ENCODE peak calls at places on chromosomes 7 and 10, in seven cellular contexts. L is GM12878, A is K562, Z is WTC11, K is HCT116, O is HepG2, R is H1. P is an unnamed sample.

GRCh38 chr7:31102973-31103850 is 51.1 kb downstream of the ADCYAP1R1 start:
- DNase-seq in L (no peak), A (no peak), Z (no peak), K (no peak), O (no peak), R (no peak), P (no peak)

GRCh38 chr7:90271753-90272152 is 26.8 kb downstream of the CFAP69 start:
- DNase-seq in L (no peak), A (no peak), Z (no peak), K (no peak), O (peak), R (no peak), P (no peak)

GRCh38 chr10:62063795-62064472 is 162.4 kb downstream of the ARID5B start:
- DNase-seq in L (no peak), A (peak), Z (no peak), K (no peak), O (no peak), R (no peak), P (no peak)

GRCh38 chr7:102415685-102416225 is 17.6 kb upstream of the ORAI2 start:
- DNase-seq in L (no peak), A (no peak), Z (no peak), K (no peak), O (no peak), R (no peak), P (no peak)

GRCh38 chr7:110386006-110386405 is 704.9 kb upstream of the LRRN3 start:
- DNase-seq in L (no peak), A (no peak), Z (no peak), K (peak), O (no peak), R (no peak), P (no peak)

GRCh38 chr7:37408241-37408884 is 40.3 kb downstream of the ELMO1 start:
- DNase-seq in L (no peak), A (no peak), Z (no peak), K (no peak), O (no peak), R (no peak), P (no peak)

GRCh38 chr7:100825760-100826545 is 1.4 kb downstream of the EPHB4 start:
- DNase-seq in L (no peak), A (peak), Z (no peak), K (no peak), O (peak), R (peak), P (no peak)

GRCh38 chr10:125684583-125684982 is 1.6 kb upstream of the TEX36 start:
- DNase-seq in L (no peak), A (no peak), Z (no peak), K (no peak), O (no peak), R (no peak), P (no peak)

GRCh38 chr7:20296444-20296843 is 34.3 kb upstream of the ITGB8 start:
- DNase-seq in L (no peak), A (no peak), Z (no peak), K (no peak), O (peak), R (no peak), P (no peak)

GRCh38 chr7:37220664-37221063 is 228.0 kb downstream of the ELMO1 start:
- DNase-seq in L (no peak), A (no peak), Z (no peak), K (no peak), O (no peak), R (no peak), P (no peak)

GRCh38 chr7:117285821-117286220 is 37.0 kb downstream of the WNT2 start:
- DNase-seq in L (no peak), A (no peak), Z (no peak), K (no peak), O (no peak), R (no peak), P (no peak)

GRCh38 chr7:36308031-36308430 is 81.6 kb upstream of the ANLN start:
- DNase-seq in L (no peak), A (no peak), Z (no peak), K (no peak), O (no peak), R (peak), P (no peak)

GRCh38 chr10:86342111-86342863 is 24.3 kb downstream of the GRID1 start:
- DNase-seq in L (no peak), A (no peak), Z (peak), K (no peak), O (no peak), R (no peak), P (no peak)

GRCh38 chr7:27693794-27694193 is 31.1 kb upstream of the HIBADH start:
- DNase-seq in L (no peak), A (no peak), Z (no peak), K (no peak), O (peak), R (no peak), P (no peak)

GRCh38 chr10:9603972-9604371 is 1413.7 kb upstream of the CELF2 start:
- DNase-seq in L (no peak), A (no peak), Z (no peak), K (no peak), O (no peak), R (no peak), P (no peak)

GRCh38 chr7:40572810-40573470 is 438.1 kb downstream of the SUGCT start:
- DNase-seq in L (no peak), A (no peak), Z (no peak), K (no peak), O (no peak), R (no peak), P (no peak)

GRCh38 chr10:119942973-119943372 is 50.4 kb downstream of the SEC23IP start:
- DNase-seq in L (no peak), A (no peak), Z (no peak), K (no peak), O (no peak), R (no peak), P (no peak)

GRCh38 chr10:3825244-3825643 is 40.2 kb upstream of the KLF6 start:
- DNase-seq in L (no peak), A (no peak), Z (no peak), K (no peak), O (peak), R (no peak), P (no peak)

GRCh38 chr7:8254667-8255066 is 7.3 kb downstream of the ICA1 start:
- DNase-seq in L (no peak), A (no peak), Z (no peak), K (no peak), O (no peak), R (no peak), P (no peak)

GRCh38 chr10:22016046-22016705 is 12.6 kb upstream of the DNAJC1 start:
- DNase-seq in L (no peak), A (no peak), Z (no peak), K (no peak), O (no peak), R (no peak), P (no peak)

GRCh38 chr7:47653550-47654351 is 71.8 kb upstream of the TNS3 start:
- DNase-seq in L (no peak), A (no peak), Z (no peak), K (no peak), O (no peak), R (no peak), P (no peak)

GRCh38 chr7:43700059-43700501 is 29.2 kb downstream of the COA1 start:
- DNase-seq in L (no peak), A (no peak), Z (no peak), K (peak), O (peak), R (no peak), P (peak)

GRCh38 chr7:81245353-81245752 is 326.5 kb upstream of the SEMA3C start:
- DNase-seq in L (no peak), A (no peak), Z (peak), K (no peak), O (no peak), R (no peak), P (no peak)

GRCh38 chr10:14749051-14749809 is 25.5 kb downstream of the FAM107B start:
- DNase-seq in L (no peak), A (no peak), Z (no peak), K (no peak), O (peak), R (no peak), P (no peak)

DNA sequence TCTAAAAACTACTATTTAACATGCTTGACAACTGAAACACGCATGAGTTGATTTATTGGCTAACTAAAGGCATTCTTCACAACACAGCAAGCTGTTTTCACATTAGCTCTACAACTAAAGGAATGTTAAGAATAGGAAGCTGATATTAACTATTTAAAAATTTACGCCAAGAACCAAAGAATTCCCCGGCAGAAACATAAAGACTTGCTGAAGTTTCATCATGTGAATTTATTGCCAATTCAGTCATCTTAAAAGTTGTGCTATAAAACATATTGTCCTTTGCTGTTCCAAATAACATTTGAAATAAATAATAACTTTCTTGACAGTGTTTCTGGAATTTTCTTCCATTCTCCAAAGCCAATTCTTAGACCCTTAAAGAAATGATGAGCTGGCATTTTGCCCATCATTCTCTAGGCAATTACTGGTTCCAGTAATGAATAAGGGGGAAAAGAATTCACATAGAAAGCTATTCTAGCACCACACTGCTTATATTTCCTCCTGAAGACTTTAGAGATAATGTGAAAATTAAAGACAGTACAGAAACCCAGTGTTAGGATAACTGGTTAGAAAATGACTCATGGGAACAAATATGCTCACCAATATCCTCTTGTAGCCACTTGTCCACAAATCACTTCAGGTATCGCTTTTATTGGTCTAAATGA is 233.1 kb downstream of the PARD3 start:
- DNase-seq in L (no peak), A (no peak), Z (no peak), K (no peak), O (no peak), R (no peak), P (no peak)
- TF ChIP-seq SP1 in L (no peak), A (no peak), Z (no peak), K (peak), O (no peak), R (no peak), P (no peak)

GRCh38 chr7:131556055-131556911 is at the start of gene PODXL:
- DNase-seq in L (no peak), A (peak), Z (peak), K (no peak), O (no peak), R (peak), P (peak)
- TF ChIP-seq SP1 in L (no peak), A (no peak), Z (peak), K (no peak), O (no peak), R (no peak), P (no peak)

GRCh38 chr7:70794962-70795361 is 337.0 kb upstream of the GALNT17 start:
- DNase-seq in L (no peak), A (no peak), Z (no peak), K (no peak), O (no peak), R (no peak), P (no peak)
- TF ChIP-seq SP1 in L (no peak), A (no peak), Z (no peak), K (no peak), O (no peak), R (no peak), P (no peak)

GRCh38 chr10:31836569-31837406 is 91.8 kb downstream of the ARHGAP12 start:
- DNase-seq in L (no peak), A (peak), Z (peak), K (peak), O (peak), R (no peak), P (peak)

GRCh38 chr10:31830887-31831286 is 97.7 kb downstream of the ARHGAP12 start:
- DNase-seq in L (no peak), A (no peak), Z (no peak), K (no peak), O (no peak), R (no peak), P (no peak)

GRCh38 chr10:31829776-31830175 is 98.9 kb downstream of the ARHGAP12 start:
- DNase-seq in L (no peak), A (no peak), Z (no peak), K (no peak), O (no peak), R (no peak), P (no peak)

GRCh38 chr10:31833753-31834152 is 94.9 kb downstream of the ARHGAP12 start:
- DNase-seq in L (no peak), A (no peak), Z (no peak), K (no peak), O (no peak), R (no peak), P (no peak)

DNA sequence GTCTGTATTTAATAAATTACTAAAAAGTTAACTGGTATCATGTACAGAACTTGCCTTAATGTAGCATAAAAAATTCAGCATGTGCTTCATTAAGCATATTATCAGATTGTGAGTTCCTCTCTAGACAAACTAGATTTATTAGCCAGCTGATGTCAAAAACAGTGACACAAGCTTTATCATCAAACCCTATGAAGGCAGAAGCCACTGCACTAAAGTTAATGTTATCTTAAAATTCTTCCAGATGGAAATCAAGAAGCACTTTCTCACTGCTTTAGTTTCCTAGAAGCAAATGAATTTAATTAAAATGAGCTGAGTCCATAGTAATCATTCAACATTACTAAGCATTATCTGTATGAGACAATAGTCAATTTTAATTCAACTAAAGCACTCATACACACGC is 96.4 kb downstream of the ARHGAP12 start:
- DNase-seq in L (no peak), A (no peak), Z (no peak), K (no peak), O (no peak), R (no peak), P (no peak)
- TF ChIP-seq SP1 in L (no peak), A (no peak), Z (no peak), K (no peak), O (no peak), R (no peak), P (no peak)

GRCh38 chr7:108034586-108034985 is 31.6 kb upstream of the LAMB1 start:
- DNase-seq in L (no peak), A (no peak), Z (no peak), K (no peak), O (peak), R (no peak), P (no peak)
- TF ChIP-seq SP1 in L (no peak), A (no peak), Z (no peak), K (no peak), O (no peak), R (peak), P (no peak)

DNA sequence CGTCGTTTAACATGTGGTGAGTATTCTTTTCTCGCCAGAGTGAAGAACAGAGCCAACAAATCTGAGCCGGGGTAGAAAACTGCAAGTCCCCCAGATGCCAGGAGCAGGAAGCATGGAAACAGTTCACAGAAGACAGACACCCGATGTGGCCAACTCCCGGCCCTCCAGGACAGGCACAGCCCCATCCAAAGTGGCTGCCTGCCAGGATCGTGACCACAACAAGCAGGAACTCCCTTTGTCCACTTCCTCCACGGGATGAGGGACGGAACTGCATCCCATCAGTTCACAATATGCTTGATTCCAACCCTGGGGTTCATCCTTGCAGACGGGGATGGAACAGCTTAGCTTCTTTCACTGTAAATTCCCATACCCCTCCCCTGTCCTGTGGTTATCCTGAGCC is 105.4 kb upstream of the FAM204A start:
- DNase-seq in L (no peak), A (no peak), Z (no peak), K (no peak), O (no peak), R (no peak), P (no peak)
- TF ChIP-seq SP1 in L (no peak), A (no peak), Z (no peak), K (no peak), O (no peak), R (no peak), P (no peak)

P was measured in HEK293T.